ENCODE peak calls at places on chromosome 19, in seven cellular contexts. A is breast epithelium, J is RWPE2, W is thyroid gland, N is Peyer's patch, H is tibial artery, Z is cardiac muscle cell. M is an unnamed sample.

GRCh38 chr19:1263198-1263597 is 5.9 kb upstream of the CIRBP start:
- DNase-seq in N (peak; percentile 81), W (peak; percentile 75), H (no peak), Z (no peak), J (no peak), A (no peak), M (no peak)

GRCh38 chr19:47324502-47324901 is 7.5 kb upstream of the C5AR2 start:
- DNase-seq in W (peak; percentile 8), H (peak; percentile 74), N (no peak), Z (no peak), A (peak; percentile 25), J (no peak), M (no peak)

GRCh38 chr19:46347572-46347883 is 641 bp downstream of the PPP5C start:
- DNase-seq in Z (no peak), N (no peak), W (no peak), J (no peak), A (no peak), H (no peak), M (no peak)

GRCh38 chr19:39341720-39342604 is at the start of gene SAMD4B:
- DNase-seq in H (peak; percentile 99), Z (peak; percentile 99), J (peak; percentile 97), W (peak; percentile 99), N (peak; percentile 99), A (peak; percentile 98), M (peak; percentile 100)

GRCh38 chr19:10228925-10229324 is 2.2 kb downstream of the S1PR2 start:
- DNase-seq in A (no peak), W (no peak), N (peak; percentile 59), Z (peak; percentile 57), J (no peak), H (no peak), M (peak; percentile 56)

GRCh38 chr19:48501961-48502719 is 9.5 kb downstream of the LMTK3 start:
- DNase-seq in N (peak; percentile 79), W (peak; percentile 99), A (peak; percentile 98), H (peak; percentile 80), Z (no peak), J (peak; percentile 99), M (peak; percentile 68)

GRCh38 chr19:42569193-42569592 is 25.5 kb downstream of the CEACAM8 start:
- DNase-seq in Z (no peak), N (no peak), J (no peak), W (no peak), A (no peak), H (no peak), M (no peak)

GRCh38 chr19:8592231-8593009 is 15.2 kb upstream of the MYO1F start:
- DNase-seq in N (peak; percentile 93), A (peak; percentile 97), Z (peak; percentile 99), H (peak; percentile 99), J (peak; percentile 92), W (peak; percentile 74), M (peak; percentile 96)

GRCh38 chr19:38759590-38760003 is 13.7 kb downstream of the LGALS7 start:
- DNase-seq in N (no peak), J (no peak), H (no peak), W (peak; percentile 70), Z (peak; percentile 83), A (peak; percentile 39), M (no peak)

GRCh38 chr19:42207767-42208259 is 9.7 kb downstream of the DEDD2 start:
- DNase-seq in W (no peak), Z (peak; percentile 72), N (no peak), A (peak; percentile 46), J (no peak), H (no peak), M (no peak)

GRCh38 chr19:7083076-7083956 is 13.8 kb downstream of the ZNF557 start:
- DNase-seq in Z (peak; percentile 41), H (no peak), A (no peak), J (no peak), W (no peak), N (no peak), M (peak; percentile 10)

GRCh38 chr19:2524840-2525723 is 49.2 kb downstream of the GADD45B start:
- DNase-seq in Z (peak; percentile 40), J (no peak), N (no peak), W (peak; percentile 87), H (peak; percentile 93), A (no peak), M (no peak)

GRCh38 chr19:13055213-13056051 is 47.2 kb downstream of the LYL1 start:
- DNase-seq in H (peak; percentile 95), N (no peak), Z (peak; percentile 98), J (no peak), A (peak; percentile 78), W (peak; percentile 88), M (no peak)

GRCh38 chr19:52992109-52993004 is 21.4 kb upstream of the ERVV-1 start:
- DNase-seq in N (no peak), H (peak; percentile 67), Z (peak; percentile 23), J (peak; percentile 57), W (peak; percentile 13), A (peak; percentile 20), M (no peak)

GRCh38 chr19:53463263-53463662 is 4.3 kb upstream of the ZNF813 start:
- DNase-seq in J (no peak), W (peak; percentile 33), N (no peak), Z (no peak), H (no peak), A (peak; percentile 26), M (no peak)

GRCh38 chr19:42532881-42533280 is 4.6 kb upstream of the CEACAM1 start:
- DNase-seq in W (no peak), H (no peak), Z (no peak), J (no peak), N (no peak), A (no peak), M (no peak)

GRCh38 chr19:34474233-34474989 is 7.1 kb upstream of the WTIP start:
- DNase-seq in N (no peak), Z (no peak), A (no peak), J (no peak), W (no peak), H (no peak), M (no peak)

GRCh38 chr19:10855879-10856522 is 7.8 kb downstream of the C19orf38 start:
- DNase-seq in H (no peak), J (no peak), N (no peak), A (no peak), W (no peak), Z (peak; percentile 25), M (no peak)

GRCh38 chr19:42255766-42256750 is 1.1 kb upstream of the ERF start:
- DNase-seq in H (peak; percentile 79), A (peak; percentile 58), N (no peak), J (no peak), W (peak; percentile 38), Z (peak; percentile 78), M (no peak)

GRCh38 chr19:49182848-49183375 is 25.3 kb downstream of the TRPM4 start:
- DNase-seq in W (no peak), Z (no peak), N (no peak), J (no peak), A (no peak), H (no peak), M (no peak)

GRCh38 chr19:32224371-32225244 is 120.8 kb upstream of the ZNF507 start:
- DNase-seq in H (no peak), N (no peak), J (no peak), W (peak; percentile 46), Z (peak; percentile 58), A (no peak), M (peak; percentile 43)

GRCh38 chr19:493391-494170 is 2.7 kb upstream of the MADCAM1 start:
- DNase-seq in J (no peak), W (no peak), A (no peak), H (no peak), Z (no peak), N (no peak), M (no peak)

GRCh38 chr19:49409441-49410029 is 13.7 kb downstream of the PTH2 start:
- DNase-seq in N (peak; percentile 65), W (no peak), J (peak; percentile 36), Z (no peak), H (no peak), A (no peak), M (peak; percentile 42)

GRCh38 chr19:55085923-55086715 is 10.4 kb downstream of the EPS8L1 start:
- DNase-seq in N (no peak), H (no peak), W (no peak), Z (no peak), A (no peak), J (no peak), M (no peak)
- H3K4me3 ChIP-seq in N (peak overlapping the region; percentile 49), H (peak overlapping the region; percentile 43), W (no peak overlapping the region), Z (peak overlapping the region; percentile 36), A (peak overlapping the region; percentile 34), J (no peak overlapping the region), M (no peak overlapping the region)

GRCh38 chr19:17947815-17948473 is 15.1 kb downstream of the CCDC124 start:
- DNase-seq in H (peak; percentile 91), J (peak; percentile 91), A (peak; percentile 84), W (peak; percentile 91), Z (peak; percentile 95), N (peak; percentile 85), M (peak; percentile 94)

GRCh38 chr19:17949956-17950309 is 17.0 kb upstream of the KCNN1 start:
- DNase-seq in H (no peak), A (no peak), N (no peak), W (no peak), Z (no peak), J (no peak), M (no peak)

GRCh38 chr19:17948967-17949930 is 16.4 kb downstream of the CCDC124 start:
- DNase-seq in A (no peak), H (no peak), N (no peak), W (no peak), J (no peak), Z (no peak), M (no peak)

GRCh38 chr19:17948474-17948966 is 15.7 kb downstream of the CCDC124 start:
- DNase-seq in H (no peak), A (no peak), J (no peak), Z (no peak), W (peak; percentile 28), N (no peak), M (no peak)

DNA sequence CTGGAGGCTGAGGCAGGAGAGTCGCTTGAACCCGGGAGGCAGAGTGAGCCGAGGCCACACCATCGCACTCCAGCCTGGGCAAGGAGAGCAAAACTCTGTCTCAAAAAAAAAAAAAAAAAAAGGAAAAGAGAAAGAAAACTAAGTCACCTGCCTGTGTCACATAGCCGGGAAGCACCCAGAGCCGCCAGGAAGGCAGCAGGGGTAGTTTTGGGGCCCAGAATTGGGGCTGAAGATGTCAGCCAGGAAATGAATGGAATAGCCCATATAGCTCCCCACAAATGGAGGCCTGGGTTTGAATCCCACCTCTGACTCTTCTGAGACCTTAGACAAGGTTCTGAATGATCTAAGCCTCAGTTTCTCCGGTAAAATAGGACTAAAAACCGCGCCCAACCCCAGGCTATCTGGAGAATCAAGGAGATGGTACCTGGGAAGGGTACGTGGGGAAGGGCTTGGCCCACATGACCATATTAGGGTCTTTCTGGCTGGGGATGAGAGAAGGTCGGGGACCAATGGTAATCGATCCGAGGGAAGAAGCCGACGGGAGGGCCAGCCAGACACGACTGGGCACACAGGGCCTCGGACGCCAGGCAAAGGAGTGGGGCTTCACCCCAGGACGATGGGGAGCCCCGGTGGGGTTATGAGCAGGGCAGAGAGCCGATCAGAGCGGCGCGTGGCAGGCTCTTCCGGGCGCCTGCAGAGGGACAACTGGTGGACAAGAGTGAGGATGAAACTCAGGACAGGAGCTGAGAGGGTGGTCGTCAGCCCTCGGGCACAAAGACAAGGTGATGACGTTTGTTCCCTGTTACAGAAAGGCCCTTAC is 14.4 kb downstream of the CCDC124 start:
- DNase-seq in W (no peak), H (no peak), J (no peak), N (peak; percentile 28), Z (no peak), A (no peak), M (no peak)
- H3K27ac ChIP-seq in W (peak overlapping the region; percentile 9), H (peak overlapping the region; percentile 25), J (no peak overlapping the region), N (peak overlapping the region; percentile 53), Z (peak overlapping the region; percentile 6), A (peak overlapping the region; percentile 68), M (peak overlapping the region; percentile 100)

GRCh38 chr19:16155128-16155527 is 11.6 kb downstream of the HSH2D start:
- DNase-seq in Z (no peak), J (no peak), W (no peak), H (no peak), N (no peak), A (no peak), M (no peak)
- H3K4me3 ChIP-seq in Z (no peak overlapping the region), J (no peak overlapping the region), W (no peak overlapping the region), H (no peak overlapping the region), N (no peak overlapping the region), A (no peak overlapping the region), M (no peak overlapping the region)

GRCh38 chr19:17215125-17215971 is at the start of gene USE1:
- DNase-seq in W (peak; percentile 93), A (peak; percentile 91), N (peak; percentile 92), J (peak; percentile 91), H (peak; percentile 94), Z (peak; percentile 94), M (peak; percentile 92)
- H3K27ac ChIP-seq in W (peak within 1 kb of the TSS; percentile 92), A (peak within 1 kb of the TSS; percentile 92), N (peak within 1 kb of the TSS; percentile 96), J (peak within 1 kb of the TSS; percentile 80), H (peak within 1 kb of the TSS; percentile 91), Z (peak within 1 kb of the TSS; percentile 93), M (peak within 1 kb of the TSS; percentile 79)